ENCODE peak calls at places on chromosome 14, in ten cellular contexts. A, X, U, N, E, K, D, H, P and Q are unnamed samples.
A peak's percentile ranks its signal among the peaks of the same experiment; 100 is the strongest.

GRCh38 chr14:95993768-95994592 is 45.2 kb upstream of the C14orf132 start:
- DNase-seq in A (no peak), X (peak; percentile 68), U (peak; percentile 65), N (peak; percentile 40), E (no peak), K (peak; percentile 21), D (peak; percentile 92), H (no peak), P (peak; percentile 17), Q (no peak)

GRCh38 chr14:54696998-54697397 is 130.1 kb downstream of the SAMD4A start:
- DNase-seq in A (no peak), X (no peak), U (no peak), N (no peak), E (no peak), K (no peak), D (no peak), H (no peak), P (no peak), Q (peak; percentile 53)

GRCh38 chr14:100653409-100653808 is 66.2 kb upstream of the BEGAIN start:
- DNase-seq in A (no peak), X (no peak), U (no peak), N (no peak), E (no peak), K (no peak), D (peak; percentile 57), H (no peak), P (peak; percentile 45), Q (no peak)

GRCh38 chr14:61221906-61222305 is 59.2 kb downstream of the TMEM30B start:
- DNase-seq in A (no peak), X (no peak), U (no peak), N (no peak), E (no peak), K (no peak), D (no peak), H (no peak), P (no peak), Q (no peak)

GRCh38 chr14:101761881-101762529 is 496 bp downstream of the PPP2R5C start:
- DNase-seq in A (no peak), X (peak; percentile 20), U (peak; percentile 53), N (peak; percentile 6), E (no peak), K (no peak), D (peak; percentile 44), H (no peak), P (peak; percentile 49), Q (peak; percentile 29)

GRCh38 chr14:94089479-94089878 is 8.4 kb downstream of the IFI27L1 start:
- DNase-seq in A (no peak), X (no peak), U (no peak), N (no peak), E (no peak), K (no peak), D (no peak), H (no peak), P (no peak), Q (no peak)

GRCh38 chr14:78245238-78245637 is 75.1 kb downstream of the NRXN3 start:
- DNase-seq in A (no peak), X (no peak), U (no peak), N (no peak), E (no peak), K (no peak), D (no peak), H (no peak), P (no peak), Q (no peak)

GRCh38 chr14:90384543-90384911 is 12.3 kb upstream of the CALM1 start:
- DNase-seq in A (no peak), X (no peak), U (no peak), N (no peak), E (no peak), K (no peak), D (no peak), H (no peak), P (no peak), Q (no peak)

GRCh38 chr14:62143235-62143634 is 381.0 kb downstream of the SNAPC1 start:
- DNase-seq in A (no peak), X (peak; percentile 42), U (no peak), N (no peak), E (no peak), K (peak; percentile 3), D (no peak), H (no peak), P (no peak), Q (no peak)

GRCh38 chr14:61472025-61472672 is 150.8 kb downstream of the PRKCH start:
- DNase-seq in A (peak; percentile 18), X (peak; percentile 96), U (peak; percentile 35), N (peak; percentile 33), E (no peak), K (peak; percentile 95), D (no peak), H (no peak), P (peak; percentile 52), Q (no peak)

GRCh38 chr14:69811868-69812252 is 14.8 kb upstream of the SLC10A1 start:
- DNase-seq in A (no peak), X (no peak), U (no peak), N (no peak), E (no peak), K (no peak), D (no peak), H (no peak), P (no peak), Q (no peak)

GRCh38 chr14:75399819-75400678 is 27.8 kb upstream of the JDP2 start:
- DNase-seq in A (no peak), X (peak; percentile 83), U (peak; percentile 71), N (peak; percentile 96), E (peak; percentile 9), K (peak; percentile 15), D (no peak), H (peak; percentile 93), P (no peak), Q (peak; percentile 94)

GRCh38 chr14:105324080-105324778 is 9.7 kb downstream of the PACS2 start:
- DNase-seq in A (no peak), X (no peak), U (no peak), N (no peak), E (no peak), K (no peak), D (peak; percentile 34), H (peak; percentile 73), P (no peak), Q (no peak)

GRCh38 chr14:77157716-77158115 is 16.1 kb upstream of the ZDHHC22 start:
- DNase-seq in A (no peak), X (no peak), U (no peak), N (no peak), E (no peak), K (no peak), D (no peak), H (no peak), P (no peak), Q (no peak)

GRCh38 chr14:104598461-104599273 is 5.9 kb downstream of the TMEM179 start:
- DNase-seq in A (no peak), X (no peak), U (peak; percentile 8), N (peak; percentile 59), E (no peak), K (no peak), D (no peak), H (no peak), P (no peak), Q (no peak)

GRCh38 chr14:26286806-26287205 is 311.0 kb downstream of the NOVA1 start:
- DNase-seq in A (no peak), X (no peak), U (no peak), N (no peak), E (no peak), K (no peak), D (no peak), H (no peak), P (no peak), Q (no peak)

GRCh38 chr14:59595071-59595470 is 18.5 kb upstream of the CCDC175 start:
- DNase-seq in A (no peak), X (no peak), U (no peak), N (no peak), E (no peak), K (no peak), D (no peak), H (no peak), P (no peak), Q (no peak)